ENCODE peak calls at places on chromosomes 12 and 14, in seven cellular contexts. W is breast epithelium, G is progenitor cell of endocrine pancreas, U is ovary, F is fibroblast of pulmonary artery, D is heart left ventricle, I is fibroblast of lung. M is an unnamed sample.

GRCh38 chr12:6962285-6963015 is 8.0 kb downstream of the PHB2 start:
- DNase-seq in D (peak), I (no peak), G (no peak), W (no peak), F (no peak), U (peak), M (no peak)

GRCh38 chr12:51721281-51721940 is 127.1 kb downstream of the FIGNL2 start:
- DNase-seq in U (peak), W (no peak), F (peak), D (peak), G (peak), I (peak), M (peak)

GRCh38 chr14:90717916-90718315 is 98.3 kb downstream of the TTC7B start:
- DNase-seq in W (no peak), U (no peak), I (peak), F (no peak), G (no peak), D (no peak), M (no peak)

GRCh38 chr12:126171936-126172559 is 1106.8 kb downstream of the AACS start:
- DNase-seq in U (no peak), I (no peak), F (peak), G (no peak), W (no peak), D (no peak), M (no peak)

GRCh38 chr14:103123128-103123633 is at the start of gene TNFAIP2:
- DNase-seq in W (no peak), I (no peak), G (no peak), D (peak), F (no peak), U (peak), M (peak)

GRCh38 chr14:101927859-101928258 is 36.5 kb upstream of the DYNC1H1 start:
- DNase-seq in F (peak), G (no peak), I (peak), U (peak), D (peak), W (no peak), M (no peak)

GRCh38 chr14:68160269-68160668 is 340.7 kb downstream of the RAD51B start:
- DNase-seq in F (no peak), W (no peak), G (no peak), I (no peak), U (no peak), D (no peak), M (no peak)

GRCh38 chr14:34030864-34031263 is 80.0 kb upstream of the EGLN3 start:
- DNase-seq in F (peak), U (peak), D (peak), I (peak), G (no peak), W (no peak), M (no peak)

GRCh38 chr12:111761099-111761498 is 5.6 kb upstream of the ALDH2 start:
- DNase-seq in D (no peak), U (no peak), W (no peak), F (no peak), I (no peak), G (no peak), M (no peak)

GRCh38 chr12:112382866-112383265 is 635 bp upstream of the HECTD4 start:
- DNase-seq in F (no peak), G (no peak), D (no peak), U (no peak), W (no peak), I (no peak), M (no peak)

GRCh38 chr12:124992874-124993567 is 424 bp upstream of the BRI3BP start:
- DNase-seq in F (peak), U (no peak), W (no peak), G (peak), D (no peak), I (peak), M (peak)

GRCh38 chr14:78970677-78971076 is 800.5 kb downstream of the NRXN3 start:
- DNase-seq in I (peak), D (no peak), F (peak), W (no peak), U (no peak), G (no peak), M (no peak)

GRCh38 chr12:128951448-128951847 is 98.2 kb downstream of the GLT1D1 start:
- DNase-seq in F (no peak), D (no peak), W (no peak), U (no peak), I (no peak), G (no peak), M (no peak)

GRCh38 chr12:105935981-105936380 is 202.8 kb downstream of the NUAK1 start:
- DNase-seq in I (peak), G (no peak), D (no peak), F (peak), W (no peak), U (no peak), M (no peak)

GRCh38 chr14:104895786-104896642 is 28.7 kb upstream of the PLD4 start:
- DNase-seq in G (no peak), D (no peak), F (no peak), I (no peak), U (peak), W (no peak), M (peak)

GRCh38 chr12:6635375-6635855 is 344 bp downstream of the LPAR5 start:
- DNase-seq in F (no peak), D (no peak), U (no peak), G (no peak), I (no peak), W (no peak), M (peak)

GRCh38 chr12:91461061-91461460 is 278.4 kb upstream of the DCN start:
- DNase-seq in U (no peak), W (no peak), D (no peak), I (no peak), F (no peak), G (no peak), M (no peak)

GRCh38 chr14:104830781-104831180 is 29.9 kb downstream of the ZBTB42 start:
- DNase-seq in W (peak), U (no peak), G (no peak), F (no peak), I (no peak), D (no peak), M (no peak)

GRCh38 chr14:88551936-88552565 is 2.8 kb downstream of the PTPN21 start:
- DNase-seq in W (no peak), D (no peak), F (peak), G (no peak), I (peak), U (peak), M (no peak)

GRCh38 chr12:20000229-20000869 is 368.0 kb upstream of the PDE3A start:
- DNase-seq in G (no peak), I (no peak), U (no peak), D (no peak), W (no peak), F (peak), M (no peak)

GRCh38 chr12:43789941-43790340 is 16.2 kb downstream of the TWF1 start:
- DNase-seq in I (peak), U (no peak), F (peak), W (no peak), G (no peak), D (no peak), M (no peak)

GRCh38 chr14:73713206-73713803 is 879 bp downstream of the PNMA1 start:
- DNase-seq in G (no peak), W (no peak), D (no peak), I (no peak), U (no peak), F (no peak), M (peak)

GRCh38 chr14:78358631-78359030 is 188.5 kb downstream of the NRXN3 start:
- DNase-seq in F (no peak), U (no peak), W (no peak), G (no peak), I (peak), D (no peak), M (no peak)

GRCh38 chr14:99773496-99774203 is 19.6 kb upstream of the EML1 start:
- DNase-seq in I (no peak), U (no peak), W (no peak), D (no peak), G (no peak), F (no peak), M (no peak)

GRCh38 chr12:6507102-6507998 is 13.4 kb downstream of the NCAPD2 start:
- DNase-seq in U (no peak), G (no peak), I (peak), D (no peak), W (no peak), F (peak), M (no peak)

GRCh38 chr12:105522166-105522825 is 191.8 kb downstream of the C12orf75 start:
- DNase-seq in U (no peak), W (no peak), D (no peak), I (peak), F (peak), G (no peak), M (no peak)

GRCh38 chr14:52458721-52459085 is 93.6 kb downstream of the TXNDC16 start:
- DNase-seq in D (no peak), W (no peak), U (no peak), F (peak), G (no peak), I (peak), M (no peak)

GRCh38 chr12:27193106-27193505 is 51.0 kb upstream of the STK38L start:
- DNase-seq in U (no peak), I (peak), W (no peak), G (no peak), F (peak), D (no peak), M (no peak)

GRCh38 chr14:96956464-96957239 is 159.5 kb downstream of the VRK1 start:
- DNase-seq in F (no peak), W (no peak), G (no peak), D (no peak), I (no peak), U (no peak), M (no peak)

GRCh38 chr14:24279301-24280186 is 8.1 kb upstream of the RABGGTA start:
- DNase-seq in G (no peak), D (peak), U (no peak), F (no peak), W (no peak), I (no peak), M (no peak)

GRCh38 chr12:111448266-111448830 is 42.6 kb downstream of the SH2B3 start:
- DNase-seq in W (no peak), G (no peak), I (no peak), F (no peak), D (no peak), U (no peak), M (no peak)

GRCh38 chr12:104737682-104738370 is 220.3 kb downstream of the SLC41A2 start:
- DNase-seq in G (no peak), I (no peak), W (no peak), D (no peak), F (no peak), U (no peak), M (no peak)

GRCh38 chr12:130581782-130582181 is 134.3 kb downstream of the RIMBP2 start:
- DNase-seq in U (no peak), G (no peak), W (no peak), I (no peak), D (no peak), F (no peak), M (no peak)

GRCh38 chr14:86961106-86961716 is 1031.8 kb downstream of the GALC start:
- DNase-seq in G (no peak), W (no peak), F (peak), U (no peak), I (no peak), D (no peak), M (no peak)

DNA sequence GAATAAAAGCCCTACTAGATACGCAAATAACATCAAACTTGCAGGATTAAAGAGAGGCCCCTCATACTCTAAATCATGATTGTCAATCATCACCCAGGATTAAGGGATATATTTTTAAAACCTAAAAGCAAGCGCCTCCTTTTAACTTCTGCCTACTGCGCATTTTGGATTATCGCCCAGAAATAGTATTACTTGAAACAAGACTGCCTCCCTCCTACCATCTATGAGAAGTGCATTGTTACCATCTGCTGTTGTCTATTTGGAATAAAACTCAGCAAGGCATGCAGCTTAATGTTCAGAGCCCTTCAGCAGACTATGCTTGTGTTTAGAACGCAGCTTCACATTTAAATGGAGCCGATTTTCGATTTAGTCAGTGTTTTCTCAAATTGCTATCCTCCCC is 79.6 kb downstream of the EXOC5 start:
- DNase-seq in G (no peak), I (peak), F (peak), W (no peak), U (no peak), D (no peak), M (no peak)
- TF ChIP-seq CTCF in G (peak), I (peak), F (peak), W (no peak), U (no peak), D (no peak), M (no peak)

DNA sequence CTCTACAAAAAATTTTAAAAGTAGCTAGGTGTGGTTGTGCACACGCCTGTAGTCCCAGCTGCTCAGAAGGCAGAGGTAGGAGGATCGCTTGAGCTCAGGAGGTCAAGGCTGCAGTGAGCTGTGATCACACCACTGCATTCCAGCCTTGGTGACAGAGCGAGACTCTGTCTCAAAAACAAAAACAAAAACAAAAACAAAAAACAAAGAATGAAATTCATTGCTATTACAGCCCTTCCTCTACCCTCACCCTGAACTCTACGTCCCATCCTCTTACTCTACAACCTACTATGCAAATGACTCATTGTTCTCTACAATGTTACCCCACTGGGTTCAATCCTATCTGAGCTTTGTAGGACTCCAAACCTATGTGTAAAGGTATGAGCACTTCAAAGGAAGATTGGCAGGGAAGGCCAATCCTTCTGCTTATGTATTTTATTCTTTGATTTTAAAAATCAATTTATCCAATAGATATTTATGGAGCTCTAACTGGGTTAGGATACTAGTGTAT is 39.3 kb downstream of the NINJ2 start:
- DNase-seq in I (no peak), D (no peak), G (no peak), W (no peak), U (no peak), F (no peak), M (no peak)
- TF ChIP-seq CTCF in I (no peak), D (no peak), G (no peak), W (no peak), U (no peak), F (no peak), M (no peak)

GRCh38 chr14:59190372-59190771 is 1.9 kb downstream of the DAAM1 start:
- DNase-seq in D (peak), U (no peak), F (peak), I (no peak), W (no peak), G (no peak), M (peak)
- TF ChIP-seq CTCF in D (no peak), U (no peak), F (peak), I (peak), W (peak), G (peak), M (peak)

GRCh38 chr14:58809520-58809919 is 171.8 kb downstream of the DACT1 start:
- DNase-seq in D (no peak), G (no peak), F (no peak), W (no peak), I (no peak), U (no peak), M (no peak)
- TF ChIP-seq CTCF in D (no peak), G (no peak), F (no peak), W (no peak), I (no peak), U (no peak), M (no peak)

GRCh38 chr14:75231320-75231719 is 47.3 kb upstream of the FOS start:
- DNase-seq in D (no peak), G (no peak), F (no peak), I (no peak), U (no peak), W (no peak), M (no peak)

GRCh38 chr14:75226755-75227544 is 50.5 kb upstream of the TMED10 start:
- DNase-seq in G (no peak), I (no peak), U (no peak), D (no peak), F (no peak), W (no peak), M (no peak)

GRCh38 chr14:75229576-75229922 is 49.1 kb upstream of the FOS start:
- DNase-seq in G (no peak), W (no peak), D (no peak), F (no peak), I (no peak), U (no peak), M (no peak)

GRCh38 chr14:75232597-75232996 is 46.0 kb upstream of the FOS start:
- DNase-seq in U (no peak), I (no peak), W (no peak), G (no peak), F (no peak), D (no peak), M (no peak)

GRCh38 chr14:75229923-75230792 is 48.5 kb upstream of the FOS start:
- DNase-seq in F (peak), W (peak), D (no peak), G (no peak), U (no peak), I (peak), M (no peak)
- TF ChIP-seq CTCF in F (peak), W (peak), D (no peak), G (peak), U (no peak), I (no peak), M (no peak)

GRCh38 chr12:48965447-48965846 is 6.1 kb downstream of the WNT10B start:
- DNase-seq in W (no peak), F (no peak), U (no peak), D (no peak), G (no peak), I (no peak), M (no peak)
- TF ChIP-seq CTCF in W (no peak), F (peak), U (no peak), D (no peak), G (no peak), I (peak), M (no peak)

GRCh38 chr14:47720281-47720680 is 44.9 kb upstream of the MDGA2 start:
- DNase-seq in F (no peak), U (no peak), D (no peak), I (no peak), G (no peak), W (no peak), M (no peak)
- TF ChIP-seq CTCF in F (no peak), U (no peak), D (no peak), I (no peak), G (no peak), W (no peak), M (no peak)

GRCh38 chr12:74537126-74537706 is 419 bp upstream of the ATXN7L3B start:
- DNase-seq in I (peak), U (no peak), D (no peak), W (no peak), G (no peak), F (peak), M (peak)

GRCh38 chr12:74538491-74539258 is 1.0 kb downstream of the ATXN7L3B start:
- DNase-seq in D (no peak), F (no peak), G (no peak), W (no peak), U (no peak), I (peak), M (peak)

GRCh38 chr12:74539261-74539660 is 1.6 kb downstream of the ATXN7L3B start:
- DNase-seq in U (no peak), I (peak), D (no peak), W (no peak), F (no peak), G (no peak), M (no peak)

GRCh38 chr12:74539765-74540526 is 2.3 kb downstream of the ATXN7L3B start:
- DNase-seq in F (no peak), I (no peak), W (no peak), G (no peak), D (no peak), U (no peak), M (no peak)

GRCh38 chr12:74537707-74538385 is at the start of gene ATXN7L3B:
- DNase-seq in W (peak), D (peak), U (peak), G (peak), I (peak), F (peak), M (peak)
- TF ChIP-seq CTCF in W (no peak), D (no peak), U (no peak), G (no peak), I (no peak), F (no peak), M (peak)

DNA sequence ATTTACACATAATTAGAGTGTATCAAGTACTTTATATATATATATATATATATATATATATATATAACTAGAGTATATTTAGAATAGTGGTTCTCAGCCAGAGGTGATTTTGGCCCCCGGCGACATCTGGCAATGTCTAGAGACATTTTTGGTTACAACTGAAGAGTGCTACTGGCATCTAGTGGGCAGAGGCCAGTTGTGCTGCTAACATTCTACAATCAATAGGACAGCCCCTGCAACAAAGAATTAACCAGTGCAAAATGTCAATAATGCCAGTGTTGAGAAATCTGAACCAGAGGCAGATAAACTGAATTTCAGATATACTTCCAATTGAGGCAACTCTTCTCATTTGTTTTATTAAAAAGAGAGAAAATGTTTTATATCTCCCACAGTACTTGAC is 8.9 kb downstream of the GTF2A1 start:
- DNase-seq in D (peak), W (no peak), F (peak), I (peak), U (no peak), G (no peak), M (no peak)
- TF ChIP-seq CTCF in D (peak), W (no peak), F (peak), I (peak), U (no peak), G (peak), M (peak)

GRCh38 chr12:107134558-107134957 is 41.2 kb upstream of the CRY1 start:
- DNase-seq in W (no peak), I (no peak), D (no peak), U (no peak), F (no peak), G (no peak), M (no peak)
- TF ChIP-seq CTCF in W (no peak), I (no peak), D (no peak), U (no peak), F (peak), G (peak), M (peak)

M was measured in GM13977.